ENCODE peak calls at places on chromosomes 1 and 21, in four cellular contexts. Q is H9, A is neuronal stem cell, K is IMR-90. F is an unnamed sample.

GRCh38 chr1:41776896-41777431 is 141.8 kb downstream of the HIVEP3 start:
- DNase-seq in Q (no peak), A (no peak), K (no peak), F (no peak)

GRCh38 chr21:14262039-14262438 is 46.1 kb downstream of the RBM11 start:
- DNase-seq in Q (no peak), A (no peak), K (no peak), F (no peak)

GRCh38 chr1:162070094-162070748 is 730 bp downstream of the NOS1AP start:
- DNase-seq in Q (peak), A (no peak), K (no peak), F (peak)

GRCh38 chr1:203325418-203326091 is 20.2 kb downstream of the BTG2 start:
- DNase-seq in Q (no peak), A (no peak), K (no peak), F (no peak)

GRCh38 chr1:151175910-151176309 is at the start of gene TMOD4:
- DNase-seq in Q (no peak), A (no peak), K (peak), F (peak)

GRCh38 chr1:156154317-156154749 is 948 bp downstream of the SEMA4A start:
- DNase-seq in Q (no peak), A (no peak), K (no peak), F (no peak)

GRCh38 chr1:112790920-112791722 is 76.0 kb upstream of the PPM1J start:
- DNase-seq in Q (no peak), A (no peak), K (no peak), F (peak)

GRCh38 chr1:202320081-202320405 is 21.7 kb downstream of the UBE2T start:
- DNase-seq in Q (no peak), A (no peak), K (no peak), F (no peak)

GRCh38 chr1:70467531-70467930 is 56.5 kb downstream of the CTH start:
- DNase-seq in Q (no peak), A (no peak), K (no peak), F (no peak)

GRCh38 chr1:24726741-24727140 is 18.5 kb upstream of the CLIC4 start:
- DNase-seq in Q (no peak), A (no peak), K (no peak), F (no peak)

GRCh38 chr1:232709339-232709738 is 79.4 kb upstream of the SIPA1L2 start:
- DNase-seq in Q (no peak), A (no peak), K (peak), F (no peak)

GRCh38 chr21:41691205-41692203 is 75.3 kb downstream of the RIPK4 start:
- DNase-seq in Q (no peak), A (no peak), K (no peak), F (peak)

GRCh38 chr1:244052011-244052727 is 1.1 kb downstream of the ZBTB18 start:
- DNase-seq in Q (no peak), A (no peak), K (peak), F (peak)

GRCh38 chr1:183554577-183554976 is 35.7 kb downstream of the NCF2 start:
- DNase-seq in Q (no peak), A (no peak), K (no peak), F (no peak)

GRCh38 chr1:100606438-100606837 is 68.5 kb downstream of the GPR88 start:
- DNase-seq in Q (no peak), A (no peak), K (peak), F (peak)

GRCh38 chr1:54774820-54775498 is 10.6 kb upstream of the PARS2 start:
- DNase-seq in Q (peak), A (peak), K (peak), F (peak)

GRCh38 chr1:232789660-232790059 is 15.6 kb upstream of the MAP10 start:
- DNase-seq in Q (no peak), A (no peak), K (no peak), F (no peak)

GRCh38 chr1:226989081-226989747 is 49.1 kb downstream of the COQ8A start:
- DNase-seq in Q (no peak), A (no peak), K (no peak), F (no peak)

GRCh38 chr1:211606914-211607751 is 28.2 kb upstream of the SLC30A1 start:
- DNase-seq in Q (no peak), A (no peak), K (no peak), F (no peak)

GRCh38 chr1:214402583-214403216 is 121.7 kb downstream of the SMYD2 start:
- DNase-seq in Q (no peak), A (no peak), K (peak), F (no peak)

GRCh38 chr1:8027748-8028631 is 1.9 kb upstream of the ERRFI1 start:
- DNase-seq in Q (no peak), A (no peak), K (peak), F (peak)

GRCh38 chr1:26744075-26744958 is 43.4 kb upstream of the PIGV start:
- DNase-seq in Q (peak), A (no peak), K (peak), F (peak)

GRCh38 chr21:37958493-37958892 is 42.2 kb upstream of the KCNJ6 start:
- DNase-seq in Q (no peak), A (no peak), K (no peak), F (no peak)

GRCh38 chr1:36534711-36535412 is 52.1 kb upstream of the CSF3R start:
- DNase-seq in Q (peak), A (no peak), K (no peak), F (no peak)

GRCh38 chr1:62271932-62272728 is 47.1 kb downstream of the KANK4 start:
- DNase-seq in Q (no peak), A (no peak), K (no peak), F (peak)

GRCh38 chr1:172041689-172042088 is 200.4 kb downstream of the DNM3 start:
- DNase-seq in Q (no peak), A (no peak), K (peak), F (no peak)

GRCh38 chr1:156760796-156761104 is 6.6 kb upstream of the PRCC start:
- DNase-seq in Q (no peak), A (no peak), K (no peak), F (no peak)

GRCh38 chr1:67390041-67390887 is 39.9 kb downstream of the SERBP1 start:
- DNase-seq in Q (no peak), A (no peak), K (peak), F (no peak)

GRCh38 chr1:67645495-67646144 is 39.4 kb upstream of the GADD45A start:
- DNase-seq in Q (no peak), A (peak), K (no peak), F (no peak)

GRCh38 chr1:100353988-100354387 is 1.7 kb downstream of the CDC14A start:
- DNase-seq in Q (no peak), A (no peak), K (peak), F (peak)

GRCh38 chr1:22949807-22950462 is 22.7 kb downstream of the LACTBL1 start:
- DNase-seq in Q (no peak), A (no peak), K (peak), F (no peak)

GRCh38 chr1:154866257-154866994 is 3.7 kb downstream of the KCNN3 start:
- DNase-seq in Q (no peak), A (no peak), K (peak), F (peak)

GRCh38 chr1:93828437-93828756 is 50.6 kb downstream of the DNTTIP2 start:
- DNase-seq in Q (no peak), A (no peak), K (no peak), F (no peak)

GRCh38 chr1:205782627-205783470 is 7.6 kb upstream of the RAB29 start:
- DNase-seq in Q (no peak), A (no peak), K (no peak), F (no peak)

GRCh38 chr1:109827466-109827865 is 63.7 kb upstream of the EPS8L3 start:
- DNase-seq in Q (no peak), A (no peak), K (no peak), F (no peak)

DNA sequence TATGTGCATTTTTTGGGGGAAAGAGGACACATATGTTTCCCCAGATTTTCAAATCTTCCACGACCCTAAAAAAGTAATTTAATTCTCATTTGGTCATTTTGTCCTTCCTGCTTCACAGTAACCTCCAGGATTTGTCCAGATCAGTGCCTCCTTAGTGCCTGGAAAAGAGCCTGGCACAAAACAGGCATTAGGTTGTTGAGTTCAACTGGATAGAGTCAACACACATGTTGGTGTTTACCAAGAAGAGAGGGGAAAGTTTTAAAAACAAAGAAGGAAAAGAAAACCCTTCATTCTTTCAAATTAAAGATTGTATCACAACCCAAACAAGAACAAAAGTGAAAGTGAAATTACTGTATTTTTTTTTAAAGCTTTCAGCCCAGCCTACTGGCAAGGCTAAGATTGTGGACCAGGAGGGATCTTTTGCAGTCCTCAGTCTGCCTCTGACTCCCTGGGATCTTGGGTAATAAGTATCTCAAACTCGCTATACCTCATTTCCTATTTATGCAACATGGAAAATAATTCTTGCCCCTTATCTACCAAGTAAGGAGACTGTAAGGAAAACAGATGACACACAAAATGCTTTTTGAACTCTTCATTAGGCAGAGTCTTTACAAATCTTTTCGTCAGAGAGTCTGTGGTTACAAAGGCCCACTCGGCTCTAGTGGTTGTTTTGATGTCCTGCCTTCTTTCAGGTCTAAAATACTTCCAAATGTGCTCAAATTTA is 57.8 kb downstream of the ZNF281 start:
- DNase-seq in Q (no peak), A (no peak), K (peak), F (no peak)
- H2BK15ac ChIP-seq in Q (no peak), A (no peak), K (peak), F (no peak)

GRCh38 chr1:17539202-17539525 is 334 bp upstream of the ARHGEF10L start:
- DNase-seq in Q (no peak), A (no peak), K (no peak), F (no peak)
- H3K18ac ChIP-seq in Q (no peak), A (peak), K (no peak), F (peak)

DNA sequence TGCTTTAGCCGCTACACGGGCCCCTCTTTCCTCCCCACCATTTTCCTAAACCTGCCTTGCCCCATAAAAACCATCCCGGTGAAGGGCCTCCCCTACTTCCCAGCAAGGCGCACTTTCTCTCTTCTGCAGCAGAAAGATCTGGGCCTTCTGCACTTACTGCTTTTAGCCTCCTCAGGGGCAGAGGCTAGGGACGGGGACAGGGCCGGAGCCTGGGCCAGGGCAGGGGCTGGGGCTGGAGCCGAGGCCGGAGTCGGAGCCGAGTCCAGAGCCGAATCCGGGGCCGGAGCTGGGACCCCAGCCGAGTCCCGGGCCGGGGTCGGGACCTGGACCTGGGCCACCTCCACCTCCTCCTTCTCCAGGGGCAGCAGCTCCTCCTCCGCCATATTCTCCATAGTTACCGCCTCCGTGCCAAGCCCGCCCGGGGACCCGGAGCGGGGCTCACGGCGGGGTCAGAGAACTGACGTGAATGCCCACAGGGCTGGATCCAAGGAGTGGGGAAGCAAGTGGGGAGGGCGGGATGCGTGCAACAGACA is 366 bp downstream of the TRMT1L start:
- DNase-seq in Q (no peak), A (no peak), K (no peak), F (peak)
- H2BK15ac ChIP-seq in Q (no peak), A (peak), K (no peak), F (no peak)

DNA sequence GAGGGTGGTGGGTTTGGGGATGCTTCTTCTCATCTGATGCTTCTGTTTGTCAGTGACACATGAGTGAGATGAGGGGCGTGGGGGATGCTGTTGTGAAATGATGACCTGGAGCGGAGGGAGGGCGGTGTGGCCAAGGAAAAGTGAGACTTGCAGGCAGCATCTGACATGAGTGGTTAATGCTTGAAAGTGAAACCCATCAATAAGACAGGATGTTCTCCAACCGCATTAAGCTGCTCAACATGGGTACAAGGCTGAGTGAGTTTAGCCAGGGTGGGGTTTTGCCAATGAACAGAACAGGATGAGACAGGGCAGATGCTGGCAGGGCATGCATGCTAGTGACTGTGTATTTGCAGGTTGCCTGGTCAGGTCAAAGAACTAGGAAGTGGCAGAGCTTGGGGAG is 16.5 kb downstream of the SPATA21 start:
- DNase-seq in Q (no peak), A (no peak), K (no peak), F (no peak)
- H3K18ac ChIP-seq in Q (no peak), A (no peak), K (no peak), F (no peak)

F was measured in mesendoderm.